ENCODE peak calls at places on chromosomes 11 and 22, in six cellular contexts. D, J, A, S, K and W are unnamed samples. For H3K36me3, the result is how much of the 10 kb centered on the place peaks cover.

GRCh38 chr22:49660321-49660720 is 167.4 kb downstream of the BRD1 start:
- DNase-seq in A (no peak), S (peak), D (no peak), K (no peak), J (no peak), W (peak)

GRCh38 chr22:45446216-45446615 is 32.7 kb downstream of the RIBC2 start:
- DNase-seq in D (no peak), J (peak), S (no peak), K (no peak), A (no peak), W (no peak)

GRCh38 chr11:12950681-12951080 is 58.4 kb upstream of the RASSF10 start:
- DNase-seq in D (no peak), J (peak), S (no peak), A (no peak), K (no peak), W (no peak)

GRCh38 chr11:94020777-94021615 is at the start of gene HEPHL1:
- DNase-seq in A (no peak), K (no peak), D (no peak), S (no peak), J (peak), W (no peak)

GRCh38 chr22:49062155-49063039 is 765.3 kb downstream of the BRD1 start:
- DNase-seq in S (no peak), J (no peak), K (no peak), A (no peak), D (no peak), W (no peak)

GRCh38 chr22:18056161-18056666 is 21.6 kb upstream of the PEX26 start:
- DNase-seq in D (no peak), S (no peak), A (no peak), J (peak), K (peak), W (no peak)

GRCh38 chr22:25448435-25449051 is 115.9 kb upstream of the GRK3 start:
- DNase-seq in S (no peak), K (peak), D (no peak), J (peak), A (no peak), W (no peak)

GRCh38 chr11:129589190-129589589 is 213.5 kb downstream of the BARX2 start:
- DNase-seq in D (no peak), A (no peak), J (no peak), S (no peak), K (no peak), W (no peak)

GRCh38 chr22:24153353-24153752 is 27.9 kb upstream of the SUSD2 start:
- DNase-seq in D (no peak), S (no peak), J (peak), K (peak), A (no peak), W (no peak)

GRCh38 chr11:86117706-86118050 is 48.8 kb upstream of the PICALM start:
- DNase-seq in S (no peak), J (no peak), A (no peak), K (no peak), D (no peak), W (no peak)

GRCh38 chr22:43094085-43094484 is 4.9 kb upstream of the TTLL1 start:
- DNase-seq in J (peak), A (peak), D (no peak), S (peak), K (peak), W (peak)

GRCh38 chr11:94740975-94741707 is 27.0 kb upstream of the AMOTL1 start:
- DNase-seq in J (peak), K (no peak), D (peak), A (peak), S (peak), W (peak)

GRCh38 chr11:15629690-15630321 is 515.1 kb downstream of the INSC start:
- DNase-seq in K (peak), J (no peak), D (no peak), S (no peak), A (no peak), W (peak)
- TF ChIP-seq CTCF in K (peak), J (peak), D (no peak), S (peak), A (peak), W (peak)

DNA sequence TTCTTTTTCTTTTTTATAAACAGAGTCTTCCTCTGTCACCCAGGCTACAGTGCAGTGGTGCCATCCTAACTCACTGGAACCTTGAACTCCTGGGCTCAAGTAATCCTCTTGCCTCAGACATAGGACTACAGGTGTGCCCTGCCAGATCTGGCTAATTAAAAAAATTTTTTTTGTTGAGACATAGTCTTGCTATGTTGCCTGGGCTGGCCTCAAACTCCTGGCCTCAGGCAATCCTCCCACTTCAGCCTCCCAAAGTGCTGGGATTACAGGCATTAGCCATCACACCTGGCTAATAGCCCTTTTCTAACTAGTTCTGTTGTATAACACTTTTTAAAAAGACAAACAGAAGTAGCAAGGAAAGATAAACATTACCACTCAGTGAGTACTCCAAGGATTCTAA is 57.4 kb downstream of the CSTF3 start:
- DNase-seq in S (no peak), D (no peak), J (no peak), A (no peak), K (no peak), W (no peak)
- H3K36me3 ChIP-seq in S (half or more), D (under half), J (under half), A (under half), K (under half), W (half or more)

GRCh38 chr22:33467718-33468117 is 409.5 kb upstream of the SYN3 start:
- DNase-seq in K (no peak), D (no peak), J (no peak), S (no peak), A (no peak), W (no peak)
- TF ChIP-seq CTCF in K (no peak), D (no peak), J (peak), S (peak), A (peak), W (no peak)

DNA sequence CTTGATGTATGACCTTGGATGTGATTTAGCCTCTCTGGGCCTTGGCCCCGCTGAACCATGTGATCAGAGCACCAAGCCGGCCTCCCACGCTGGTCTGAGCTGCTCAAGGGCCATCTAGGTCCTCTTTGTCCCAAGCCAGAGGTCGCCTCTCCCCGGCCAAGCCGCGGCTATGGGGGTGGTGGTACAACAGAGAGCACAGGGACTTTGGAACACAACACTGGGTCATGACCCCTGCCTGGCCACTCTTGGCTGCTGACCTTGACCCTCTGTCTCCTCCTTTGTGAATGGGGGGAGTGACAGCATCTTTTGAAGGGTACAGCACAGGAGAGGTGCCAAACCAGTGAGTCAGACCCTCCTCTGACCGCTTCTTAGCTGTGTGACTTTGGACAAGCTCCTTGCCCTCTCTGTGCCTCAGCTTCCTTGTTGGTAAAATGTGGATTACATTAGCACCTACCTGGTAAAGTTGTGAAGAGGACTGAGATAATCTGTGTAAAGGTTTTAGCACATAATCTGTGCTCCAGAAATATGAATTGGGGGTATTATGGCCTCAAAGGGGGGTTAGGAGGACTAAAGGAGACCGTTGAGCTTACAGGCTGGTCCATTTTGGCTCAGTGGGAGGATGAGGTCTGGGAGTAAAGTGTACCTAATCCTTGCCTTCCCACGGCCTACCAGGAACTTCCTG is 4.7 kb downstream of the SCYL1 start:
- DNase-seq in S (no peak), A (peak), K (no peak), J (no peak), D (no peak), W (no peak)
- H3K36me3 ChIP-seq in S (half or more), A (under half), K (under half), J (half or more), D (under half), W (half or more)